ENCODE peak calls at places on chromosomes 4 and X, in five cellular contexts. H is PC-3; O is stimulated activated CD8-positive, alpha-beta memory T cell treated with anti-CD3 and anti-CD28 coated beads, Interleukin-4, amount 100 ng/mL, for 24 hours; Y is ELR; P is posterior cingulate gyrus. X is an unnamed sample.

GRCh38 chrX:69222103-69223090 is 57.1 kb upstream of the PJA1 start:
- DNase-seq in Y (peak; percentile 69), H (peak; percentile 83), O (peak; percentile 62), P (peak; percentile 73), X (peak; percentile 65)

GRCh38 chrX:102950908-102951866 is 14.1 kb downstream of the RAB40AL start:
- DNase-seq in H (peak; percentile 81), Y (peak; percentile 63), P (peak; percentile 70), O (peak; percentile 47), X (no peak)

GRCh38 chrX:124257924-124258706 is 74.3 kb upstream of the TEX13D start:
- DNase-seq in H (no peak), Y (no peak), O (no peak), P (no peak), X (no peak)

GRCh38 chr4:145345401-145345800 is 136.3 kb upstream of the SMAD1 start:
- DNase-seq in H (no peak), P (no peak), Y (no peak), O (no peak), X (no peak)

GRCh38 chr4:151169223-151169622 is 69.8 kb downstream of the RPS3A start:
- DNase-seq in Y (peak; percentile 43), H (no peak), O (no peak), P (peak; percentile 42), X (no peak)

GRCh38 chr4:32003548-32003947 is 1283.4 kb downstream of the PCDH7 start:
- DNase-seq in P (no peak), O (no peak), H (no peak), Y (no peak), X (no peak)

GRCh38 chrX:115898382-115899001 is 272.1 kb upstream of the AGTR2 start:
- DNase-seq in O (peak; percentile 24), H (peak; percentile 46), P (peak; percentile 84), Y (no peak), X (no peak)

GRCh38 chrX:23745786-23746185 is 2.7 kb upstream of the ACOT9 start:
- DNase-seq in P (no peak), Y (no peak), O (no peak), H (no peak), X (no peak)

GRCh38 chrX:69614896-69615295 is 1.0 kb upstream of the EDA start:
- DNase-seq in H (no peak), Y (no peak), P (no peak), O (no peak), X (no peak)

GRCh38 chrX:154019061-154019621 is 561 bp downstream of the IRAK1 start:
- DNase-seq in P (no peak), H (no peak), O (peak; percentile 11), Y (peak; percentile 15), X (no peak)

GRCh38 chr4:147731611-147732515 is at the start of gene ARHGAP10:
- DNase-seq in O (peak; percentile 59), Y (peak; percentile 87), P (peak; percentile 21), H (peak; percentile 71), X (peak; percentile 44)

GRCh38 chr4:85986266-85986665 is 373.6 kb downstream of the MAPK10 start:
- DNase-seq in Y (no peak), P (no peak), H (no peak), O (no peak), X (no peak)

GRCh38 chrX:123084797-123085196 is 99.3 kb upstream of the GRIA3 start:
- DNase-seq in O (no peak), Y (no peak), P (no peak), H (peak; percentile 16), X (no peak)

GRCh38 chr4:153528705-153529493 is 62.7 kb downstream of the TMEM131L start:
- DNase-seq in H (no peak), Y (no peak), O (no peak), P (no peak), X (no peak)

GRCh38 chrX:149720021-149720689 is 8.3 kb downstream of the MAGEA11 start:
- DNase-seq in H (no peak), O (no peak), P (no peak), Y (no peak), X (no peak)

GRCh38 chr4:98568896-98569663 is 89.3 kb downstream of the TSPAN5 start:
- DNase-seq in P (no peak), O (no peak), Y (no peak), H (no peak), X (no peak)

GRCh38 chrX:53440631-53441517 is 6.7 kb upstream of the HSD17B10 start:
- DNase-seq in O (no peak), P (peak; percentile 22), H (peak; percentile 72), Y (peak; percentile 69), X (no peak)

GRCh38 chr4:122827899-122828601 is 1.4 kb downstream of the FGF2 start:
- DNase-seq in H (peak; percentile 70), P (no peak), O (no peak), Y (peak; percentile 77), X (peak; percentile 42)

GRCh38 chr4:148425327-148426110 is 16.7 kb downstream of the NR3C2 start:
- DNase-seq in H (no peak), O (no peak), Y (peak; percentile 8), P (no peak), X (no peak)

GRCh38 chr4:74320559-74321118 is 12.4 kb downstream of the EPGN start:
- DNase-seq in P (no peak), O (no peak), Y (peak; percentile 81), H (peak; percentile 95), X (no peak)

GRCh38 chrX:107272431-107272921 is 66.1 kb downstream of the DNAAF6 start:
- DNase-seq in P (no peak), Y (no peak), O (no peak), H (no peak), X (no peak)

GRCh38 chr4:73609688-73610087 is 10.5 kb downstream of the RASSF6 start:
- DNase-seq in P (no peak), Y (peak; percentile 83), H (peak; percentile 28), O (no peak), X (no peak)

GRCh38 chr4:143558823-143559756 is 45.6 kb downstream of the SMARCA5 start:
- DNase-seq in O (peak; percentile 37), P (peak; percentile 30), Y (peak; percentile 57), H (peak; percentile 86), X (peak; percentile 39)

GRCh38 chrX:49704692-49705404 is 9.1 kb upstream of the PAGE1 start:
- DNase-seq in Y (no peak), O (no peak), P (no peak), H (no peak), X (no peak)

GRCh38 chrX:131762802-131763234 is 218.9 kb downstream of the OR13H1 start:
- DNase-seq in H (peak; percentile 54), Y (peak; percentile 60), P (peak; percentile 39), O (no peak), X (no peak)

GRCh38 chrX:121641560-121641959 is 594.1 kb downstream of the GLUD2 start:
- DNase-seq in P (no peak), H (peak; percentile 25), O (no peak), Y (peak; percentile 54), X (no peak)

GRCh38 chr4:153234923-153235322 is 30.7 kb downstream of the TRIM2 start:
- DNase-seq in P (no peak), O (no peak), H (peak; percentile 46), Y (peak; percentile 46), X (no peak)

GRCh38 chrX:54825716-54826428 is 18.3 kb downstream of the MAGED2 start:
- DNase-seq in P (no peak), O (no peak), Y (peak; percentile 5), H (peak; percentile 41), X (no peak)

GRCh38 chr4:4673070-4673469 is 131.2 kb upstream of the STX18 start:
- DNase-seq in P (no peak), Y (peak; percentile 79), H (peak; percentile 69), O (no peak), X (no peak)